ENCODE peak calls at places on chromosomes 3 and 15, in four cellular contexts. R is IMR-90, O is sigmoid colon, W is A549. S is an unnamed sample.
A peak's percentile ranks its signal among the peaks of the same experiment; 100 is the strongest.

GRCh38 chr3:99330281-99330680 is 308.1 kb upstream of the COL8A1 start:
- DNase-seq in W (no peak), O (no peak), R (peak; percentile 34), S (peak; percentile 3)

GRCh38 chr15:81152799-81153198 is 18.7 kb downstream of the CFAP161 start:
- DNase-seq in R (peak; percentile 48), O (no peak), W (no peak), S (no peak)

GRCh38 chr3:112132975-112133448 is at the start of gene GCSAM:
- DNase-seq in R (no peak), O (peak; percentile 70), W (no peak), S (no peak)

GRCh38 chr15:96422153-96422552 is 91.7 kb downstream of the NR2F2 start:
- DNase-seq in O (no peak), R (no peak), W (no peak), S (no peak)

GRCh38 chr3:48565591-48566400 is 2.2 kb upstream of the UCN2 start:
- DNase-seq in O (no peak), W (peak; percentile 56), R (peak; percentile 64), S (peak; percentile 53)

GRCh38 chr3:134427400-134428111 is 53.3 kb upstream of the AMOTL2 start:
- DNase-seq in W (peak; percentile 94), R (peak; percentile 100), O (peak; percentile 88), S (no peak)

GRCh38 chr3:97793415-97794019 is 28.3 kb upstream of the CRYBG3 start:
- DNase-seq in W (peak; percentile 60), R (peak; percentile 64), O (no peak), S (peak; percentile 50)

GRCh38 chr3:55162031-55162784 is 234.3 kb upstream of the LRTM1 start:
- DNase-seq in O (no peak), R (peak; percentile 82), W (no peak), S (no peak)

GRCh38 chr3:53216723-53217122 is 39.1 kb downstream of the TKT start:
- DNase-seq in O (no peak), W (no peak), R (no peak), S (no peak)

GRCh38 chr3:126342991-126343661 is 14.1 kb downstream of the KLF15 start:
- DNase-seq in R (peak; percentile 5), O (peak; percentile 66), W (no peak), S (no peak)

GRCh38 chr15:95447486-95447885 is 883.0 kb upstream of the NR2F2 start:
- DNase-seq in R (no peak), O (no peak), W (no peak), S (no peak)

GRCh38 chr15:30791776-30792175 is 111.9 kb upstream of the FAN1 start:
- DNase-seq in W (no peak), O (no peak), R (no peak), S (no peak)

GRCh38 chr15:79736435-79737000 is 160.3 kb downstream of the MTHFS start:
- DNase-seq in O (no peak), W (no peak), R (no peak), S (no peak)

GRCh38 chr3:177382944-177383343 is 185.7 kb upstream of the TBL1XR1 start:
- DNase-seq in R (no peak), O (no peak), W (no peak), S (no peak)

GRCh38 chr3:172087198-172087597 is 47.8 kb downstream of the FNDC3B start:
- DNase-seq in W (no peak), O (no peak), R (no peak), S (no peak)

GRCh38 chr3:9028134-9028533 is 64.9 kb upstream of the RAD18 start:
- DNase-seq in O (peak; percentile 95), R (peak; percentile 35), W (no peak), S (no peak)

GRCh38 chr3:69282191-69282590 is 103.7 kb downstream of the FRMD4B start:
- DNase-seq in O (no peak), R (no peak), W (no peak), S (no peak)

GRCh38 chr15:42368096-42368495 is 8.8 kb downstream of the CAPN3 start:
- DNase-seq in O (no peak), R (no peak), W (no peak), S (no peak)

GRCh38 chr3:27483117-27484001 is 825 bp downstream of the SLC4A7 start:
- DNase-seq in R (peak; percentile 81), W (peak; percentile 78), O (peak; percentile 85), S (peak; percentile 49)

GRCh38 chr3:129913618-129914017 is 20.1 kb upstream of the TMCC1 start:
- DNase-seq in W (no peak), O (no peak), R (no peak), S (no peak)

GRCh38 chr3:149554826-149555225 is 80.3 kb downstream of the TM4SF4 start:
- DNase-seq in R (peak; percentile 91), W (peak; percentile 54), O (no peak), S (no peak)

GRCh38 chr3:106058485-106058884 is 189.7 kb upstream of the CBLB start:
- DNase-seq in R (no peak), O (no peak), W (no peak), S (no peak)

GRCh38 chr3:13018039-13018431 is 55.2 kb downstream of the IQSEC1 start:
- DNase-seq in O (peak; percentile 71), R (no peak), W (no peak), S (peak; percentile 78)

GRCh38 chr3:149432149-149432548 is 42.3 kb upstream of the TM4SF4 start:
- DNase-seq in O (no peak), R (no peak), W (no peak), S (no peak)

GRCh38 chr15:22980189-22981136 is at the start of gene CYFIP1:
- DNase-seq in R (peak; percentile 83), O (peak; percentile 93), W (peak; percentile 84), S (no peak)

GRCh38 chr3:1195922-1196321 is 103.1 kb downstream of the CNTN6 start:
- DNase-seq in O (no peak), W (no peak), R (peak; percentile 68), S (no peak)

GRCh38 chr3:196633658-196634151 is 5.8 kb upstream of the NRROS start:
- DNase-seq in W (no peak), R (no peak), O (no peak), S (peak; percentile 51)
- TF ChIP-seq POLR2A in W (no peak), R (no peak), O (no peak), S (no peak)

DNA sequence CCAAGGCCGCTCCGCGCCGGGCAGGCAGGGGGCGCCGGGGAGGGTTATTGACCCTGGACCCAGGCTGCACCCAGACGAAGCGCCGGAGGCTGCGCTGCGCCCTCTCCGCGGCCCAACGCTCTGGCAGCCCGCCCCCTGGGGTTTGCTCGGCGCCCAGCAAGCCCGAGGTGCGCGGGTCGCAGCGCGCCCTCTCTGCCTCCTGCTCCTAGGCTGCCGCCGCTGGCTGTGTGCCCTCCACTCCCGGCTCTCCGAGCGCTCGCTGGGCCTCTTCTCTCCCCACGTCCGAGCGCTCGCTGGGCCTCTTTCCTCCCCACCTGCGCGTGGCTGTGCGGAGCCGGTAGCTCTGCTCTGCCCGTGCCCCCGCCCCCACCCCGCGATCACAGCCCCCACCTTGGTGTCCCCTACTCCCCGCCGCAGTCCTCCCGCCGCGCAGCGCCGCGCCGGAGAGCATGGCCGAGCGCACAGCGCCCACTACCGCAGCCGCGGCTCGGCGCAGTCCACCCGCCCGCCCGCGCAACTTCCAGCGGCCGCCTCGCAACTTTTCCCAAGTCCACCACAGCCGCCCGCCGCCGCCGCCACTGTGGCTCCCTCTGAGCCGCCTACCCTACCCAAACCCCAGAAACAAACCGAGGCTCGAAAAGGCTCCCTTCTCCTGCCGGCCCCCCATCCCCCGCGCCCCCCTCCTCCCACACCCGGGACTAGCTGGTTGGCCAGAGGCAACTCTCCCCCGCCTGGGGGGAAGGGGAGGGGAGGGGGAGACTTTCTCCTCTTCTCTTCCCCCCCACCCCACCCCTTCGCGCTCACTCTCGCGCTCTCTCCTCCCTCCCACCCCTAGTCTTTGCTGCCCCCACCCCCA is 1.1 kb downstream of the MECOM start:
- DNase-seq in O (no peak), W (peak; percentile 63), R (peak; percentile 57), S (peak; percentile 81)
- TF ChIP-seq POLR2A in O (no peak), W (no peak), R (no peak), S (no peak)

GRCh38 chr3:183253364-183253960 is 409 bp downstream of the B3GNT5 start:
- DNase-seq in O (peak; percentile 91), W (peak; percentile 28), R (peak; percentile 41), S (peak; percentile 75)

GRCh38 chr3:183254816-183255730 is 2.0 kb downstream of the B3GNT5 start:
- DNase-seq in O (peak; percentile 46), W (no peak), R (peak; percentile 18), S (peak; percentile 53)

GRCh38 chr3:183252108-183252782 is 808 bp upstream of the B3GNT5 start:
- DNase-seq in W (no peak), R (no peak), O (peak; percentile 44), S (peak; percentile 35)

GRCh38 chr3:183252973-183253363 is at the start of gene B3GNT5:
- DNase-seq in O (peak; percentile 65), W (peak; percentile 46), R (no peak), S (no peak)

GRCh38 chr3:183253961-183254815 is 1.1 kb downstream of the B3GNT5 start:
- DNase-seq in O (peak; percentile 65), R (peak; percentile 12), W (peak; percentile 37), S (peak; percentile 62)
- TF ChIP-seq POLR2A in O (no peak), R (no peak), W (peak; percentile 2), S (no peak)

GRCh38 chr3:42520336-42520735 is 17.9 kb downstream of the VIPR1 start:
- DNase-seq in R (no peak), W (no peak), O (no peak), S (no peak)
- TF ChIP-seq POLR2A in R (no peak), W (no peak), O (no peak), S (no peak)

S was measured in erythroblast.